ENCODE peak calls at places on chromosomes 1 and 21, in seven cellular contexts. U is CD8-positive, alpha-beta T cell; J is uterus; E is cardiac muscle cell; A is OCI-LY7; D is upper lobe of right lung; G is H1. K is an unnamed sample. For H3K4me1 and H3K36me3, the result is how much of the 10 kb centered on the place peaks cover.

GRCh38 chr1:197526736-197527371 is 248.4 kb downstream of the DENND1B start:
- DNase-seq in E (peak), D (no peak), U (no peak), A (peak), G (no peak), J (no peak), K (peak)

GRCh38 chr1:153957744-153958110 is 685 bp downstream of the CRTC2 start:
- DNase-seq in J (no peak), U (peak), D (no peak), E (no peak), A (peak), G (no peak), K (no peak)

GRCh38 chr1:175480343-175480827 is 263.0 kb downstream of the TNR start:
- DNase-seq in E (no peak), G (no peak), D (no peak), J (no peak), U (no peak), A (no peak), K (no peak)

GRCh38 chr1:171470726-171471125 is 14.6 kb upstream of the PRRC2C start:
- DNase-seq in J (no peak), G (no peak), D (no peak), E (no peak), U (no peak), A (no peak), K (no peak)

GRCh38 chr1:152111515-152111968 is 3.7 kb downstream of the TCHH start:
- DNase-seq in D (no peak), A (no peak), E (no peak), J (no peak), G (peak), U (no peak), K (peak)

GRCh38 chr1:212760126-212760823 is 31.3 kb downstream of the NSL1 start:
- DNase-seq in A (peak), E (peak), G (peak), J (no peak), U (peak), D (no peak), K (peak)

GRCh38 chr21:37461494-37461893 is 94.9 kb downstream of the DYRK1A start:
- DNase-seq in U (no peak), A (no peak), E (no peak), J (no peak), G (no peak), D (no peak), K (no peak)

GRCh38 chr1:224769987-224770693 is 154.0 kb downstream of the CNIH3 start:
- DNase-seq in E (no peak), G (no peak), A (no peak), J (no peak), U (no peak), D (no peak), K (no peak)

GRCh38 chr1:41280189-41281032 is 38.3 kb upstream of the SCMH1 start:
- DNase-seq in E (peak), D (no peak), J (no peak), G (no peak), U (no peak), A (no peak), K (no peak)

DNA sequence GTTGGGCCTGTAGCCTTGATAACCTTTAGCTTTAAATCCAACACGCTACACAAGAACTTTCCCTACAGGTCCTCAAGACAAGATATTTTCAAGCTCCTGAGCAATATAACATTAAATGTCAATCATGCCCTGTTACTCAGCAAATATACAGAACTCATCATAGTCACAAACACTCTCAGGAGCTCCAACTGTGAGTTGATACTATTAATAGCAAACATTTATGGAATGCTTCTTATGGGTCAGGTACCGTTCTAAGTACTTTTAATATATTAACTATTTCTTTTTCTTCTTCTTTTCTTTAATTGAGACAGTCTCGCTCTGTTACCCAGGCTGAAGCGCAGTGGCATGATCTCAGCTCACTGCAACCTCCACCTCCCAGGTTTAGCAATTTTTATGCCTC is 10.1 kb downstream of the EYA3 start:
- DNase-seq in A (no peak), D (no peak), U (no peak), J (no peak), G (no peak), E (no peak), K (no peak)
- H3K4me1 ChIP-seq in A (half or more), D (under half), U (under half), J (under half), G (under half), E (under half), K (under half)

DNA sequence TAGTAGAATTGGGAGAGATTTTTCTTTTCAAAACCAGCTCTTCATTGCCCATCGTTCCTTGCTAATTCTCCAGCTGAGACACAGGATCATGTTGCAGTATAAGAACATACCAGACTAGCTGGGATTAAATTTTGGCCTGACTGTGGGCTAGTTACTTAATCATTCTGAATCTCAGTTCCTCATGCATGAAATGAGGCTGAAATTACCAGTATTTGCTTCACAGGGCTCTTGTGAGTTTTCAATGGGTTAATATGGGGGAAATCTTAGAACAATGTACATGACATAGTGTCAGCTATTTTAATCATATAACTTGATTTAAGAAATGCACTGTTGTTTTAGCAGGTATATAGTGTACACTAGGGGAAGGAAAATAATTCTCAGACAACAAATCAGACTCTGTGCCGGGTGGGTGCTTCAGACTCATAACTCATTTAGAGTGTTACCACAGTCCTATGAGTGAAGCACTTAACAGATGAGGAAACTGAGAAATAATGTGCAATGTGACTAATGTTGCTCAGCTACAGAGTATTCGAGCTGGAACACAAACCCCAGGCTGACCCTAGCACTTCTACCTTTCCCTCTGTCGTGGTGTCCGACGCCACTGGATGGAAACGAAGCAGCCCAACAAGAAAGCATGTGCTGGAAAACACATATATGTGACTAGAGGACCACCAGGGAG is 137.6 kb upstream of the SGIP1 start:
- DNase-seq in A (no peak), U (no peak), G (no peak), D (no peak), J (no peak), E (no peak), K (peak)
- H3K4me3 ChIP-seq in A (no peak), U (no peak), G (no peak), D (no peak), J (no peak), E (no peak), K (no peak)

GRCh38 chr1:56509713-56510641 is 69.4 kb downstream of the PLPP3 start:
- DNase-seq in G (no peak), J (no peak), A (no peak), D (no peak), U (no peak), E (peak), K (no peak)

GRCh38 chr1:56510642-56511021 is 68.7 kb downstream of the PLPP3 start:
- DNase-seq in U (no peak), A (no peak), G (no peak), E (no peak), D (no peak), J (no peak), K (no peak)

GRCh38 chr1:56511323-56511722 is 68.0 kb downstream of the PLPP3 start:
- DNase-seq in U (no peak), D (no peak), E (no peak), A (no peak), G (no peak), J (no peak), K (no peak)

GRCh38 chr1:56515898-56516538 is 63.3 kb downstream of the PLPP3 start:
- DNase-seq in J (no peak), D (no peak), U (no peak), G (no peak), A (no peak), E (no peak), K (no peak)

DNA sequence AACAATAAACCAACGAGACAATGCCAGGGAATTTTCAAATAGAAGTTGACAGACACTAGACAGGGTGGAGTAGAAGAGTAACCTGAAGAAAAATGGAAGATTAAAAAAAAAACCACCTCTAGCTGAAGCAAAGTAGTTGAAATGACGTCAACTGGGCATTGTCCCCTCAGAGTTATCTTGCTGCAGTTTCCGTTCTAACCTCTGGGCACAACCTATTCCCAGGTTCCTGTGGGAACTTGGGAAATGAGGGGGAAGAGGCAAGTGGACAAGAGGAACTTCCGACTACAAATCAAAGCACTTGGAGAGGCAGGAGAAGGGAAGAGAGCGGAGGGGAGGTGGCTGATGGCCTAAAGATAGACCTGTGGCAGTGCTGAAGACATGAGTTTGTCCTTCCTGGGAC is 66.3 kb downstream of the PLPP3 start:
- DNase-seq in D (no peak), U (no peak), J (no peak), A (no peak), G (no peak), E (no peak), K (no peak)
- H3K36me3 ChIP-seq in D (half or more), U (under half), J (under half), A (under half), G (under half), E (under half), K (under half)

GRCh38 chr1:107172450-107172849 is 31.6 kb downstream of the NTNG1 start:
- DNase-seq in J (no peak), U (no peak), E (no peak), G (no peak), A (no peak), D (no peak), K (no peak)
- H3K4me1 ChIP-seq in J (under half), U (under half), E (under half), G (under half), A (under half), D (under half), K (half or more)

DNA sequence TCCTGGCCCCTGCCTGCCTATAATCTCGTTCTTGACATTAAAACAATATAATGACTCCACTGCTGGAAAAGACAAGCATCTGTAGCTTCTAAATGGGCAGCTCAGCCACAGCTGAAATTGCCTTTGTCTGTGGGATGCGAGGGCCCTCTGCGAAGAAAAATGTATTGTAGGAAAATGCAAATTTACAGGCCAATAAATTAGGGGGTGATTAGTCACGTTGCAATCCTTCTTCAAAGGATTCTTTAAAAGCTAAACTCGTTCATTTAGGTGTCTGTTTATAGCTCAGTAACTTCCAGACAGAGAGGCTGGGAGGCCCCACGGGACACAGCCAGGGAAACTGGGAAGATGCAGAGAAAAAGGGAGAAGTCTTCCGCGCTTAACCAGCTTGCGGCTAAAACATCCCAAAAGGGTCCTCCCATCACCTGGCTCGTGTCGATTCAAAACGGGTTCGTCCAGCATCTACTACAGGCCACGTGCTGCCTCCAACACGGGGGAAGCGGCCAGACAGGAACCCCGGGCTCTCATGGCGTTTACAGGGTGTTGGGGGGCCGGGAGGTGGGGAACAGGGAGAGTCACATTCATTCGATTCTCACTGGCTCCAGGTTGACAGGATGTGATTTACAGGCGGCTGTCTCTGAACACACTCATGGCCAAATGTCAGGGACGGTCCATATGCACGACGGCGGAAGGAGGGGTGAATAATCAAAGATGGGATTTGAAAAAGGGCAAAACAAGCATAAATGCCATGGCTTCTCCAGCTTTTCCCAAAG is 100.5 kb upstream of the ZBTB40 start:
- DNase-seq in J (no peak), E (no peak), U (no peak), G (peak), A (no peak), D (peak), K (no peak)
- H3K4me3 ChIP-seq in J (no peak), E (no peak), U (no peak), G (no peak), A (no peak), D (no peak), K (no peak)

GRCh38 chr1:160112370-160112769 is 3.2 kb upstream of the ATP1A2 start:
- DNase-seq in E (no peak), J (no peak), D (no peak), G (no peak), A (no peak), U (no peak), K (no peak)
- H3K36me3 ChIP-seq in E (under half), J (under half), D (under half), G (under half), A (under half), U (under half), K (under half)

DNA sequence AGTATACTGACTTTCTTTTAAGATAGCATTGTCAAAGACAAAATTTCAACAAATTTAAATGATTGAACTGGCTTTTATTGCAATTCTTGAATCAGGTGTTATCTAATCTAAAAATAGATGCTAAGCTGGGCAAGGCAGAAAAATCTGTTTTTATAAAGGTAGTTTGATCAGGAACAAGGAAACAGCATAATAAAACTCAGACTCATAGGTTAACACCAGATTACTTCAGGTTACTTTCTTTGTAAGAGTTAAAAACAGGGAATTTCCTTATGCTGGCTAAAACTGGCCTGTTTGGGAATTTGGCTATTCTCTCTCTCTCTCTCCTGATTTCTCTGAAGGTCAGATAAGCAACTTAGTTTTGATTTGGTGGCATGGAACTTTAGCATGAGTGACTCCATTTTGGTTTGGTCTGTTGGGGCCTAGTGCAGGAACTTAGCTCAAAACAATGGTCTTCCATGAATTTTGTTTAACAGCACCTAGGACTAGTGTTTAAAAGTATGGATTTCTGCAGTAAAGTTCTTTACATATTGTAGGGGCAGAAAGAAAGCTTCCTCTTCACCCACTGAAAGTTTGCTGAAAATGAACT is 24.2 kb upstream of the IVNS1ABP start:
- DNase-seq in G (no peak), U (no peak), J (no peak), D (no peak), E (no peak), A (no peak), K (no peak)
- H3K4me1 ChIP-seq in G (under half), U (under half), J (under half), D (under half), E (under half), A (under half), K (under half)

GRCh38 chr1:109395602-109396512 is 1.9 kb downstream of the SORT1 start:
- DNase-seq in U (no peak), E (peak), D (no peak), G (no peak), J (no peak), A (peak), K (peak)
- H3K4me3 ChIP-seq in U (no peak), E (peak), D (peak), G (no peak), J (no peak), A (peak), K (peak)

K was measured in A673.